ENCODE peak calls at places on chromosomes 7 and 10, in seven cellular contexts. One of them, this sample, is unnamed.

GRCh38 chr10:117217196-117217761 is 20.0 kb downstream of the KCNK18 start:
- DNase-seq in retinal pigment epithelial cell: no peak
- DNase-seq in posterior vena cava: peak
- DNase-seq in GDM1: peak
- DNase-seq in Kasumi-1: peak
- DNase-seq in effector CD4-positive, alpha-beta T cell: no peak
- DNase-seq in non-pigmented ciliary epithelial cell: no peak
- DNase-seq in this sample: no peak

GRCh38 chr7:127870231-127870907 is 160.9 kb downstream of the LRRC4 start:
- DNase-seq in retinal pigment epithelial cell: no peak
- DNase-seq in posterior vena cava: no peak
- DNase-seq in GDM1: no peak
- DNase-seq in Kasumi-1: peak
- DNase-seq in effector CD4-positive, alpha-beta T cell: no peak
- DNase-seq in non-pigmented ciliary epithelial cell: no peak
- DNase-seq in this sample: no peak

GRCh38 chr7:27154369-27154768 is 2.0 kb upstream of the HOXA3 start:
- DNase-seq in retinal pigment epithelial cell: no peak
- DNase-seq in posterior vena cava: no peak
- DNase-seq in GDM1: no peak
- DNase-seq in Kasumi-1: no peak
- DNase-seq in effector CD4-positive, alpha-beta T cell: no peak
- DNase-seq in non-pigmented ciliary epithelial cell: no peak
- DNase-seq in this sample: no peak

GRCh38 chr7:137539111-137539715 is 195.7 kb upstream of the PTN start:
- DNase-seq in retinal pigment epithelial cell: peak
- DNase-seq in posterior vena cava: no peak
- DNase-seq in GDM1: no peak
- DNase-seq in Kasumi-1: no peak
- DNase-seq in effector CD4-positive, alpha-beta T cell: no peak
- DNase-seq in non-pigmented ciliary epithelial cell: peak
- DNase-seq in this sample: no peak

GRCh38 chr7:2626498-2627117 is 5.2 kb upstream of the TTYH3 start:
- DNase-seq in retinal pigment epithelial cell: no peak
- DNase-seq in posterior vena cava: no peak
- DNase-seq in GDM1: no peak
- DNase-seq in Kasumi-1: no peak
- DNase-seq in effector CD4-positive, alpha-beta T cell: no peak
- DNase-seq in non-pigmented ciliary epithelial cell: no peak
- DNase-seq in this sample: no peak

GRCh38 chr10:52232561-52233350 is 81.3 kb upstream of the DKK1 start:
- DNase-seq in retinal pigment epithelial cell: no peak
- DNase-seq in posterior vena cava: no peak
- DNase-seq in GDM1: no peak
- DNase-seq in Kasumi-1: peak
- DNase-seq in effector CD4-positive, alpha-beta T cell: no peak
- DNase-seq in non-pigmented ciliary epithelial cell: no peak
- DNase-seq in this sample: peak

GRCh38 chr10:124681626-124682552 is 62.3 kb downstream of the FAM53B start:
- DNase-seq in retinal pigment epithelial cell: no peak
- DNase-seq in posterior vena cava: no peak
- DNase-seq in GDM1: no peak
- DNase-seq in Kasumi-1: no peak
- DNase-seq in effector CD4-positive, alpha-beta T cell: no peak
- DNase-seq in non-pigmented ciliary epithelial cell: no peak
- DNase-seq in this sample: no peak

GRCh38 chr7:840001-840600 is 7.8 kb downstream of the SUN1 start:
- DNase-seq in retinal pigment epithelial cell: no peak
- DNase-seq in posterior vena cava: peak
- DNase-seq in GDM1: no peak
- DNase-seq in Kasumi-1: no peak
- DNase-seq in effector CD4-positive, alpha-beta T cell: no peak
- DNase-seq in non-pigmented ciliary epithelial cell: no peak
- DNase-seq in this sample: no peak

GRCh38 chr10:103227416-103227815 is 18.3 kb upstream of the RPEL1 start:
- DNase-seq in retinal pigment epithelial cell: no peak
- DNase-seq in posterior vena cava: no peak
- DNase-seq in GDM1: no peak
- DNase-seq in Kasumi-1: no peak
- DNase-seq in effector CD4-positive, alpha-beta T cell: no peak
- DNase-seq in non-pigmented ciliary epithelial cell: no peak
- DNase-seq in this sample: no peak

GRCh38 chr7:24069751-24070150 is 214.2 kb upstream of the NPY start:
- DNase-seq in retinal pigment epithelial cell: no peak
- DNase-seq in posterior vena cava: no peak
- DNase-seq in GDM1: no peak
- DNase-seq in Kasumi-1: no peak
- DNase-seq in effector CD4-positive, alpha-beta T cell: no peak
- DNase-seq in non-pigmented ciliary epithelial cell: no peak
- DNase-seq in this sample: no peak

GRCh38 chr10:113820507-113820906 is 33.4 kb downstream of the DCLRE1A start:
- DNase-seq in retinal pigment epithelial cell: no peak
- DNase-seq in posterior vena cava: no peak
- DNase-seq in GDM1: no peak
- DNase-seq in Kasumi-1: no peak
- DNase-seq in effector CD4-positive, alpha-beta T cell: no peak
- DNase-seq in non-pigmented ciliary epithelial cell: no peak
- DNase-seq in this sample: no peak

GRCh38 chr7:11394438-11394837 is 420.8 kb downstream of the PHF14 start:
- DNase-seq in retinal pigment epithelial cell: no peak
- DNase-seq in posterior vena cava: no peak
- DNase-seq in GDM1: no peak
- DNase-seq in Kasumi-1: no peak
- DNase-seq in effector CD4-positive, alpha-beta T cell: no peak
- DNase-seq in non-pigmented ciliary epithelial cell: no peak
- DNase-seq in this sample: no peak

GRCh38 chr10:27240891-27241639 is 468 bp upstream of the ACBD5 start:
- DNase-seq in retinal pigment epithelial cell: no peak
- DNase-seq in posterior vena cava: peak
- DNase-seq in GDM1: peak
- DNase-seq in Kasumi-1: peak
- DNase-seq in effector CD4-positive, alpha-beta T cell: peak
- DNase-seq in non-pigmented ciliary epithelial cell: no peak
- DNase-seq in this sample: peak

GRCh38 chr7:105278565-105278964 is 110.2 kb downstream of the SRPK2 start:
- DNase-seq in retinal pigment epithelial cell: no peak
- DNase-seq in posterior vena cava: no peak
- DNase-seq in GDM1: no peak
- DNase-seq in Kasumi-1: no peak
- DNase-seq in effector CD4-positive, alpha-beta T cell: no peak
- DNase-seq in non-pigmented ciliary epithelial cell: no peak
- DNase-seq in this sample: no peak

GRCh38 chr10:29150010-29150409 is 138.9 kb upstream of the LYZL1 start:
- DNase-seq in retinal pigment epithelial cell: peak
- DNase-seq in posterior vena cava: no peak
- DNase-seq in GDM1: no peak
- DNase-seq in Kasumi-1: no peak
- DNase-seq in effector CD4-positive, alpha-beta T cell: no peak
- DNase-seq in non-pigmented ciliary epithelial cell: no peak
- DNase-seq in this sample: no peak

GRCh38 chr10:71476249-71477011 is 79.7 kb downstream of the CDH23 start:
- DNase-seq in retinal pigment epithelial cell: no peak
- DNase-seq in posterior vena cava: no peak
- DNase-seq in GDM1: no peak
- DNase-seq in Kasumi-1: no peak
- DNase-seq in effector CD4-positive, alpha-beta T cell: no peak
- DNase-seq in non-pigmented ciliary epithelial cell: no peak
- DNase-seq in this sample: peak

GRCh38 chr10:74825371-74826141 is 844 bp upstream of the KAT6B start:
- DNase-seq in retinal pigment epithelial cell: no peak
- DNase-seq in posterior vena cava: no peak
- DNase-seq in GDM1: peak
- DNase-seq in Kasumi-1: peak
- DNase-seq in effector CD4-positive, alpha-beta T cell: peak
- DNase-seq in non-pigmented ciliary epithelial cell: no peak
- DNase-seq in this sample: peak

GRCh38 chr7:127391591-127392181 is 822 bp downstream of the ZNF800 start:
- DNase-seq in retinal pigment epithelial cell: no peak
- DNase-seq in posterior vena cava: no peak
- DNase-seq in GDM1: peak
- DNase-seq in Kasumi-1: peak
- DNase-seq in effector CD4-positive, alpha-beta T cell: peak
- DNase-seq in non-pigmented ciliary epithelial cell: no peak
- DNase-seq in this sample: no peak

GRCh38 chr7:66847879-66848810 is 72.9 kb upstream of the TMEM248 start:
- DNase-seq in retinal pigment epithelial cell: peak
- DNase-seq in posterior vena cava: no peak
- DNase-seq in GDM1: no peak
- DNase-seq in Kasumi-1: peak
- DNase-seq in effector CD4-positive, alpha-beta T cell: no peak
- DNase-seq in non-pigmented ciliary epithelial cell: peak
- DNase-seq in this sample: peak

GRCh38 chr7:14233898-14234174 is 244.4 kb upstream of the ETV1 start:
- DNase-seq in retinal pigment epithelial cell: no peak
- DNase-seq in posterior vena cava: no peak
- DNase-seq in GDM1: no peak
- DNase-seq in Kasumi-1: no peak
- DNase-seq in effector CD4-positive, alpha-beta T cell: no peak
- DNase-seq in non-pigmented ciliary epithelial cell: no peak
- DNase-seq in this sample: no peak

GRCh38 chr10:77925410-77925794 is 1.2 kb downstream of the DLG5 start:
- DNase-seq in retinal pigment epithelial cell: no peak
- DNase-seq in posterior vena cava: no peak
- DNase-seq in GDM1: no peak
- DNase-seq in Kasumi-1: peak
- DNase-seq in effector CD4-positive, alpha-beta T cell: no peak
- DNase-seq in non-pigmented ciliary epithelial cell: no peak
- DNase-seq in this sample: no peak

GRCh38 chr7:70614237-70614984 is 517.5 kb upstream of the GALNT17 start:
- DNase-seq in retinal pigment epithelial cell: peak
- DNase-seq in posterior vena cava: peak
- DNase-seq in GDM1: no peak
- DNase-seq in Kasumi-1: no peak
- DNase-seq in effector CD4-positive, alpha-beta T cell: no peak
- DNase-seq in non-pigmented ciliary epithelial cell: peak
- DNase-seq in this sample: no peak

GRCh38 chr7:101754432-101755159 is 62.8 kb upstream of the CUX1 start:
- DNase-seq in retinal pigment epithelial cell: no peak
- DNase-seq in posterior vena cava: no peak
- DNase-seq in GDM1: no peak
- DNase-seq in Kasumi-1: no peak
- DNase-seq in effector CD4-positive, alpha-beta T cell: no peak
- DNase-seq in non-pigmented ciliary epithelial cell: no peak
- DNase-seq in this sample: peak

GRCh38 chr7:94344826-94345225 is 49.9 kb upstream of the COL1A2 start:
- DNase-seq in retinal pigment epithelial cell: no peak
- DNase-seq in posterior vena cava: no peak
- DNase-seq in GDM1: no peak
- DNase-seq in Kasumi-1: no peak
- DNase-seq in effector CD4-positive, alpha-beta T cell: no peak
- DNase-seq in non-pigmented ciliary epithelial cell: no peak
- DNase-seq in this sample: no peak

GRCh38 chr10:47299989-47300931 is at the start of gene GDF10:
- DNase-seq in retinal pigment epithelial cell: no peak
- DNase-seq in posterior vena cava: peak
- DNase-seq in GDM1: no peak
- DNase-seq in Kasumi-1: no peak
- DNase-seq in effector CD4-positive, alpha-beta T cell: no peak
- DNase-seq in non-pigmented ciliary epithelial cell: no peak
- DNase-seq in this sample: no peak

GRCh38 chr10:21032587-21033319 is 135.6 kb upstream of the NEBL start:
- DNase-seq in retinal pigment epithelial cell: no peak
- DNase-seq in posterior vena cava: no peak
- DNase-seq in GDM1: no peak
- DNase-seq in Kasumi-1: no peak
- DNase-seq in effector CD4-positive, alpha-beta T cell: no peak
- DNase-seq in non-pigmented ciliary epithelial cell: no peak
- DNase-seq in this sample: no peak

GRCh38 chr7:12571691-12572090 is 1.2 kb downstream of the SCIN start:
- DNase-seq in retinal pigment epithelial cell: no peak
- DNase-seq in posterior vena cava: no peak
- DNase-seq in GDM1: no peak
- DNase-seq in Kasumi-1: no peak
- DNase-seq in effector CD4-positive, alpha-beta T cell: no peak
- DNase-seq in non-pigmented ciliary epithelial cell: no peak
- DNase-seq in this sample: no peak